ENCODE peak calls at places on chromosomes 16 and 17, in five cellular contexts. One of them, this sample, is unnamed.

GRCh38 chr17:31251075-31251474 is 46.0 kb downstream of the OMG start:
- DNase-seq in SK-N-SH: no peak
- DNase-seq in HCT116: no peak
- DNase-seq in H1: no peak
- DNase-seq in HepG2: no peak
- DNase-seq in this sample: no peak

GRCh38 chr17:45296003-45296832 is 20.6 kb downstream of the MAP3K14 start:
- DNase-seq in SK-N-SH: no peak
- DNase-seq in HCT116: no peak
- DNase-seq in H1: no peak
- DNase-seq in HepG2: no peak
- DNase-seq in this sample: no peak

GRCh38 chr16:3637371-3637923 is 17.0 kb upstream of the DNASE1 start:
- DNase-seq in SK-N-SH: peak; percentile 29
- DNase-seq in HCT116: no peak
- DNase-seq in H1: no peak
- DNase-seq in HepG2: peak; percentile 60
- DNase-seq in this sample: peak; percentile 48

GRCh38 chr17:29617481-29618271 is 5.0 kb downstream of the CORO6 start:
- DNase-seq in SK-N-SH: no peak
- DNase-seq in HCT116: peak; percentile 50
- DNase-seq in H1: no peak
- DNase-seq in HepG2: peak; percentile 52
- DNase-seq in this sample: peak; percentile 96

GRCh38 chr17:82883461-82884031 is 43.7 kb upstream of the ZNF750 start:
- DNase-seq in SK-N-SH: no peak
- DNase-seq in HCT116: no peak
- DNase-seq in H1: no peak
- DNase-seq in HepG2: no peak
- DNase-seq in this sample: no peak

GRCh38 chr16:70725912-70726828 is 40.3 kb upstream of the MTSS2 start:
- DNase-seq in SK-N-SH: no peak
- DNase-seq in HCT116: no peak
- DNase-seq in H1: no peak
- DNase-seq in HepG2: no peak
- DNase-seq in this sample: no peak

GRCh38 chr16:19029980-19030379 is 37.4 kb upstream of the COQ7 start:
- DNase-seq in SK-N-SH: no peak
- DNase-seq in HCT116: no peak
- DNase-seq in H1: no peak
- DNase-seq in HepG2: no peak
- DNase-seq in this sample: peak; percentile 46

GRCh38 chr17:47204722-47205418 is 4.3 kb upstream of the MYL4 start:
- DNase-seq in SK-N-SH: no peak
- DNase-seq in HCT116: no peak
- DNase-seq in H1: no peak
- DNase-seq in HepG2: no peak
- DNase-seq in this sample: no peak

GRCh38 chr17:64236827-64237403 is 26.1 kb downstream of the TEX2 start:
- DNase-seq in SK-N-SH: no peak
- DNase-seq in HCT116: peak; percentile 12
- DNase-seq in H1: no peak
- DNase-seq in HepG2: peak; percentile 37
- DNase-seq in this sample: peak; percentile 70

DNA sequence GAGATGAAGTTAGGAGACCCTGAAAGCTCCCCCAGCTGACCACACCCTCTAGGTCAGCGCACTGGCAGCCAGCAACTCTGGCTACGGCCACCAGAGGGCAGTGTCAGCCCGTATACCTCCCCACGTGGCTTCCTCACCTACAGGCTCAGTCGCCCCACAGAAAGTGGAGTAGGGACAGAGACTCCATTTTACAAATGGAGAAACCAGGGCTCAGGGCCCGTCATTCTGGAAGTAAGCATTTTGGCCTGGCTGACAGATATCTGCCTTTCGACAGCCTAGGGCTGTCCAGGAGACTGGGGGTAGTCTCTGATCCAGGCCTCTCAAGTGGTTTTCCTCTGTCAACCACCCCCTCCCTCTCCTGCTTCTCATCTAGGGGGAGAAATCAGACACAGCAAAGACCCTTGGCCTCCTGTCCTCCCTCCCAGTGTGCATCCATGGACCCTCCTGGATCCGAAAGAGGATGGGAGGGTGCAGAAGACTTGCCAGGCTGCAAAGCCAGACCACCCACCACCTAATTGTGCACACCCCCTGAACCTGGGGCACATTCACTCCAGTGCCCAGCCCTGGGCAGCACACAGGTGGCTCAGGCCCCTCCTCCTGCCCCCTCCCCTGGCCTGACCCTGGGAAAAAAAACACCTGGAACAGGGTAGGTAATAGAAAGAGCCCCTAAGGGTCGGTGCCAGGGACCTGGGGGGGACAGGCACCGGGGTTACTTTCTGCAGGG is 3.8 kb upstream of the HAP1 start:
- DNase-seq in SK-N-SH: peak; percentile 92
- DNase-seq in HCT116: peak; percentile 63
- DNase-seq in H1: peak; percentile 69
- DNase-seq in HepG2: peak; percentile 78
- DNase-seq in this sample: peak; percentile 89
- TF ChIP-seq JUND in SK-N-SH: no peak
- TF ChIP-seq JUND in HCT116: no peak
- TF ChIP-seq JUND in H1: no peak
- TF ChIP-seq JUND in HepG2: no peak
- TF ChIP-seq JUND in this sample: no peak

GRCh38 chr16:15690296-15690695 is 40.3 kb downstream of the NDE1 start:
- DNase-seq in SK-N-SH: no peak
- DNase-seq in HCT116: no peak
- DNase-seq in H1: no peak
- DNase-seq in HepG2: no peak
- DNase-seq in this sample: no peak

GRCh38 chr16:15691046-15691445 is 41.0 kb downstream of the NDE1 start:
- DNase-seq in SK-N-SH: no peak
- DNase-seq in HCT116: no peak
- DNase-seq in H1: no peak
- DNase-seq in HepG2: no peak
- DNase-seq in this sample: no peak

GRCh38 chr16:15689290-15689689 is 39.2 kb downstream of the NDE1 start:
- DNase-seq in SK-N-SH: no peak
- DNase-seq in HCT116: no peak
- DNase-seq in H1: no peak
- DNase-seq in HepG2: no peak
- DNase-seq in this sample: no peak

GRCh38 chr16:15682105-15682570 is 32.1 kb downstream of the NDE1 start:
- DNase-seq in SK-N-SH: no peak
- DNase-seq in HCT116: peak; percentile 33
- DNase-seq in H1: no peak
- DNase-seq in HepG2: peak; percentile 89
- DNase-seq in this sample: no peak

DNA sequence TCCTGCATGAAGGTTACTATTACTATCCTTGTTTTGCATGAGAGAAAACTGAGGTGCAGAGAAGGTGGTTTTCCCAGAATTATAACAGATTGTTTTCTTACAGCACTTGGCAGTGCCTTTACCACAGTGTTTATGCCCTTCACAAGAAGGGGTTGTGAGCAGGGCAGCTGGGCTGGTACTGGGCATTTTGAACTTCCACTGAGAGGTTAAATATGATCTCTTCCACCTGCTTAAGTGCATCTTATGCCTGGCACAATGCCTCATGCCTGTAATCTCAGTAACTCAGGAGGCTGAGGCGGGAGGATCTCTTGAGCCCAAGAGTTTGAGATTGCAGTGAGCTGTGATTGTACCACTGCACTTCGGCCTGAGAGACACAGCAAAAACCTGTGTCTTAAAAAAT is 36.2 kb downstream of the NDE1 start:
- DNase-seq in SK-N-SH: no peak
- DNase-seq in HCT116: no peak
- DNase-seq in H1: no peak
- DNase-seq in HepG2: no peak
- DNase-seq in this sample: no peak
- TF ChIP-seq JUND in SK-N-SH: no peak
- TF ChIP-seq JUND in HCT116: no peak
- TF ChIP-seq JUND in H1: no peak
- TF ChIP-seq JUND in HepG2: no peak
- TF ChIP-seq JUND in this sample: no peak

GRCh38 chr16:50593410-50594139 is 45.4 kb downstream of the NKD1 start:
- DNase-seq in SK-N-SH: peak; percentile 48
- DNase-seq in HCT116: no peak
- DNase-seq in H1: peak; percentile 23
- DNase-seq in HepG2: no peak
- DNase-seq in this sample: no peak
- TF ChIP-seq JUND in SK-N-SH: no peak
- TF ChIP-seq JUND in HCT116: no peak
- TF ChIP-seq JUND in H1: no peak
- TF ChIP-seq JUND in HepG2: no peak
- TF ChIP-seq JUND in this sample: no peak

DNA sequence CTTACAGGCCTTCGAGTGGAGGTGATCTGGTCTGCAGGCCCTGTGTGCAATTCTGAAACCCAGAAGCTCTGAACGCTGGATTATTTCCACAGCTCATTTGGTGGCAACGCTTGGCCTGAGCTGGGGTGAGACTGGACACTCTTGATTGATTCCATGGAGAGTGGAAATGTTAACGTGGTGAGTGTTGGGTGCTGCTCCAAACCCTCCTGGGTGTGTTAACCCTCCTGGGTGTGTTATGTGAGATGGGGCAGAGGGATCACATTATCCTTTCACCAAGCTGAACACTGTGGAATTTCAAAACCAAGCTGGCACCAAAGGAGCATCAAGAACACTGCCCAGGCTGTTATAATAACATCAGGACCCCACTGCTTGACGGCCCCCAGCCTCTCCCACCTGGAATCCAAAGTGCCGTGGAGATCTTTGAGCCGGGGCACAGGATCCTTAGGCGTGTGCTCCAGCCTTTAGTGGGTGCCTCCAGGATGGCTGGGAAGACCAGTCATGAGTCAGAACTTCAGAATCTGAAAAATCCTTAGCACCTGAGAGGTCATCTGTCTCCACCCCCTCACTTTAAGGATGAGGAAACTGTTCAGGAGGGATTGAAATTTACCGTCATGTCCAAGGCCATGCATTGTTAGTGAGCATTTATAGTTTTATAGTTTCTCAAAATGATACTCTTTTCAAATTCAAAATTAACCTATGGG is 75.0 kb downstream of the RPTOR start:
- DNase-seq in SK-N-SH: no peak
- DNase-seq in HCT116: peak; percentile 84
- DNase-seq in H1: no peak
- DNase-seq in HepG2: no peak
- DNase-seq in this sample: no peak
- TF ChIP-seq JUND in SK-N-SH: no peak
- TF ChIP-seq JUND in HCT116: peak; percentile 87
- TF ChIP-seq JUND in H1: no peak
- TF ChIP-seq JUND in HepG2: no peak
- TF ChIP-seq JUND in this sample: no peak

DNA sequence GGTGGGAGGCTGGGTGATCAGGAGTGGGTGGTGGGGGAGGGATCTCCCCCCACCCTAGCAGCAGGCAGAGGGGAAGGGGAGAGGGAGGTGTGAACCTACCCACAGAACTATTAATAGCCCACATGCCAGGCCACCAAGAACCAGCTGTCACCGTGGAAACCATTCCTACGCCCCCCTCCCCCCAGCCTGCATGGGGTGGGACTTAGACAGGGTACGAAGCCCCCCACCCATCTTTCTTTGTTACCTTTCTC is 7.8 kb downstream of the THRA start:
- DNase-seq in SK-N-SH: no peak
- DNase-seq in HCT116: no peak
- DNase-seq in H1: no peak
- DNase-seq in HepG2: no peak
- DNase-seq in this sample: no peak
- TF ChIP-seq JUND in SK-N-SH: no peak
- TF ChIP-seq JUND in HCT116: no peak
- TF ChIP-seq JUND in H1: no peak
- TF ChIP-seq JUND in HepG2: no peak
- TF ChIP-seq JUND in this sample: no peak

This sample was measured in T47D.